ENCODE peak calls at places on chromosomes 16 and 17, in ten cellular contexts. A is DMS153; P is head of caudate nucleus; H is anterior cingulate cortex; T is ELF-1; W is GM12892; C is fibroblast of lung; L is Calu3; O is stimulated activated CD4-positive, alpha-beta T cell treated with anti-CD3 and anti-CD28 coated beads, Interleukin-2, amount 100 ng/mL, for 48 hours; E is A172. Z is an unnamed sample.
A peak's percentile ranks its signal among the peaks of the same experiment; 100 is the strongest.

GRCh38 chr16:81623365-81624102 is 155.6 kb upstream of the PLCG2 start:
- DNase-seq in A (peak; percentile 46), O (peak; percentile 54), C (no peak), T (no peak), W (no peak), P (peak; percentile 58), H (peak; percentile 13), L (peak; percentile 66), E (peak; percentile 66), Z (peak; percentile 41)

GRCh38 chr16:82344157-82344556 is 174.1 kb upstream of the MPHOSPH6 start:
- DNase-seq in C (no peak), A (no peak), T (no peak), L (peak; percentile 9), P (peak; percentile 50), E (no peak), O (no peak), W (no peak), H (no peak), Z (no peak)

GRCh38 chr17:75352079-75352569 is 53.4 kb downstream of the GRB2 start:
- DNase-seq in O (no peak), W (no peak), L (peak; percentile 75), P (peak; percentile 85), H (peak; percentile 28), C (peak; percentile 44), T (peak; percentile 54), A (no peak), E (no peak), Z (no peak)

GRCh38 chr17:8825802-8826201 is 26.6 kb upstream of the MFSD6L start:
- DNase-seq in O (no peak), P (no peak), L (no peak), E (no peak), H (no peak), T (no peak), W (no peak), C (no peak), A (no peak), Z (no peak)

GRCh38 chr16:14462811-14463210 is 167.2 kb downstream of the PARN start:
- DNase-seq in H (no peak), L (no peak), E (no peak), P (no peak), T (peak; percentile 19), W (no peak), O (no peak), C (peak; percentile 47), A (no peak), Z (no peak)

GRCh38 chr17:58870747-58871146 is 115.1 kb downstream of the PPM1E start:
- DNase-seq in L (peak; percentile 1), E (no peak), O (no peak), A (no peak), P (no peak), T (no peak), W (no peak), H (no peak), C (no peak), Z (no peak)

GRCh38 chr17:8354196-8354595 is 14.6 kb downstream of the ODF4 start:
- DNase-seq in H (no peak), A (no peak), T (no peak), L (no peak), W (no peak), P (no peak), E (no peak), C (peak; percentile 23), O (no peak), Z (no peak)

GRCh38 chr16:75801307-75801706 is 75.0 kb upstream of the CPHXL start:
- DNase-seq in C (no peak), O (no peak), W (no peak), H (no peak), P (no peak), T (no peak), E (no peak), A (no peak), L (no peak), Z (no peak)

GRCh38 chr16:72677662-72678447 is 370.1 kb downstream of the ZFHX3 start:
- DNase-seq in P (no peak), L (no peak), O (no peak), T (no peak), H (no peak), E (no peak), C (peak; percentile 74), W (no peak), A (no peak), Z (peak; percentile 37)

GRCh38 chr17:41413353-41413752 is 11.0 kb downstream of the KRT37 start:
- DNase-seq in L (no peak), H (no peak), A (no peak), O (no peak), P (no peak), E (no peak), C (peak; percentile 66), W (no peak), T (peak; percentile 47), Z (no peak)

GRCh38 chr17:40727447-40728231 is 24.1 kb upstream of the KRT24 start:
- DNase-seq in A (no peak), P (no peak), C (peak; percentile 78), O (no peak), E (peak; percentile 10), W (peak; percentile 19), T (no peak), L (peak; percentile 56), H (no peak), Z (no peak)

GRCh38 chr16:17446661-17447060 is 24.1 kb downstream of the XYLT1 start:
- DNase-seq in C (no peak), O (no peak), W (no peak), A (no peak), L (no peak), T (no peak), E (no peak), H (no peak), P (no peak), Z (no peak)

GRCh38 chr17:49151996-49152395 is 19.4 kb downstream of the B4GALNT2 start:
- DNase-seq in P (no peak), T (no peak), O (no peak), A (no peak), E (no peak), C (no peak), W (no peak), L (no peak), H (no peak), Z (no peak)

GRCh38 chr17:885971-886571 is 93.5 kb downstream of the NXN start:
- DNase-seq in W (no peak), P (peak; percentile 17), A (no peak), T (no peak), C (no peak), E (no peak), O (no peak), H (peak; percentile 10), L (no peak), Z (no peak)

GRCh38 chr16:1163567-1164055 is 10.7 kb downstream of the CACNA1H start:
- DNase-seq in E (peak; percentile 85), A (no peak), C (peak; percentile 78), T (no peak), H (no peak), W (no peak), O (no peak), P (peak; percentile 50), L (peak; percentile 55), Z (peak; percentile 73)

GRCh38 chr16:89999831-90000574 is 19.3 kb downstream of the DBNDD1 start:
- DNase-seq in O (no peak), T (no peak), E (no peak), H (no peak), W (no peak), L (no peak), C (no peak), P (no peak), A (no peak), Z (peak; percentile 22)

GRCh38 chr16:531494-532125 is 4.1 kb downstream of the CAPN15 start:
- DNase-seq in W (no peak), A (no peak), C (no peak), T (no peak), H (no peak), O (no peak), L (no peak), E (no peak), P (no peak), Z (no peak)

Z was measured in SW480.